ENCODE peak calls at places on chromosomes 7 and 10, in five cellular contexts. U is K562, K is GM12878, B is HepG2, T is H1. E is an unnamed sample.
A peak's percentile ranks its signal among the peaks of the same experiment; 100 is the strongest.

GRCh38 chr10:114953047-114953446 is 15.1 kb downstream of the TRUB1 start:
- DNase-seq in U (no peak), K (no peak), B (no peak), T (no peak), E (no peak)

GRCh38 chr7:111014074-111014473 is 76.9 kb upstream of the LRRN3 start:
- DNase-seq in U (no peak), K (no peak), B (no peak), T (no peak), E (no peak)

GRCh38 chr7:55565693-55566092 is 6.6 kb downstream of the VOPP1 start:
- DNase-seq in U (no peak), K (no peak), B (peak; percentile 66), T (no peak), E (peak; percentile 48)

GRCh38 chr10:80599424-80599847 is 61.7 kb downstream of the SH2D4B start:
- DNase-seq in U (peak; percentile 87), K (peak; percentile 57), B (peak; percentile 20), T (peak; percentile 68), E (peak; percentile 59)

GRCh38 chr7:22659741-22660140 is 67.3 kb upstream of the IL6 start:
- DNase-seq in U (no peak), K (no peak), B (no peak), T (no peak), E (no peak)

GRCh38 chr10:42997849-42998165 is 79.1 kb upstream of the RET start:
- DNase-seq in U (no peak), K (no peak), B (no peak), T (no peak), E (no peak)

GRCh38 chr10:79905322-79906314 is 43.3 kb downstream of the SFTPD start:
- DNase-seq in U (no peak), K (no peak), B (no peak), T (no peak), E (no peak)

GRCh38 chr7:55214707-55215106 is 150.4 kb upstream of the LANCL2 start:
- DNase-seq in U (no peak), K (no peak), B (no peak), T (no peak), E (no peak)

GRCh38 chr10:113869789-113870188 is 15.3 kb downstream of the NHLRC2 start:
- DNase-seq in U (no peak), K (no peak), B (no peak), T (no peak), E (no peak)

GRCh38 chr10:101784558-101784957 is 1.3 kb upstream of the NPM3 start:
- DNase-seq in U (no peak), K (no peak), B (no peak), T (no peak), E (no peak)

GRCh38 chr10:101781655-101781983 is 1.6 kb downstream of the NPM3 start:
- DNase-seq in U (no peak), K (no peak), B (no peak), T (no peak), E (no peak)

GRCh38 chr10:101783736-101784118 is 481 bp upstream of the NPM3 start:
- DNase-seq in U (no peak), K (no peak), B (no peak), T (no peak), E (no peak)

GRCh38 chr10:101781984-101782810 is 1.0 kb downstream of the NPM3 start:
- DNase-seq in U (no peak), K (no peak), B (no peak), T (no peak), E (peak; percentile 35)

DNA sequence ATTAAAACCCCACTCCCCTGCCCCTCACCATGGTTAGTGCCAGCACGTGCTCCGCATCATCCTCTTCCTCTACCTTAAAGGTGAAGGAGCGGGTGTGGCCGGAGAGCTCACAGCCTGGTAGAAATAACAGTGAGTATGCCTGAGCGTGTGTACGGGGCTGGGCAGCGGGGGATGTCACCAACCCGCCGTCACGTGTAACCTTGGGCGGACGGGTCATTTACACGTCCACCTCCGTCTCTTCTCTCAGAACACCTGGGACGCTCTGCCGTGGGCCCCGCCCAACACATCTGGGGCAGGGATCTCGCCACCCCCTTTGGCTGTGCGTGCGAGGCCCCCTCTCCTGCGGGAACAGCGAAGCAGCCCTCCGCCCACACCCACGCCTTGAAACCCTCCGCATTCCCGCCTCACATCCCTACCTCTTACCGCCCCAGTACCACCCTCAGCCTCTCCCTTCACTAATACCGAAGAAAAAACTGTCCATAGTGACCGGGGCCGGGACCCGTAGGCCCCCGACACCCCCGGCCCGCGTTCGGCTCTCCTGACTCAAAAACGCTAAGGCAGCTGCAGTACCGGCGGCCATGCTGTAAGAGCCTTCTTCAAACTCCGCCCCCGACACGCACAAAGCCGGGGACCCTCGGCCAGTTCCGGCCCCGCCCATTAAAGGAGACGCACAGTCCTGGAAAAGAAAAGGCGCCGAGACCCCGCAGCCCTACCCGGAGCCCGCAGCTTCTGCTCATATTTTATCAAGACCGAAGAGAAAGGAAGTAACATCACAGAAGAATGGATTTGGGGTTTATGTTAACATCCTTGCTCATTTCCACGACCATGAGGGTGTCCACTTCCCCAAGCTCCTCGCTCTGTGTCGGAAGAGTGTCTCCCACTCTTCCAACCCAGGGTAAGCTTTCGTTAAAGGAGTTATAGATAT is at the start of gene NPM3:
- DNase-seq in U (peak; percentile 82), K (no peak), B (peak; percentile 76), T (no peak), E (peak; percentile 59)
- H3K27ac ChIP-seq in U (peak within 1 kb of the TSS; percentile 65), K (peak within 1 kb of the TSS; percentile 71), B (peak within 1 kb of the TSS; percentile 55), T (peak within 1 kb of the TSS; percentile 50), E (peak within 1 kb of the TSS; percentile 66)

GRCh38 chr7:42677751-42678231 is 234.1 kb downstream of the C7orf25 start:
- DNase-seq in U (no peak), K (no peak), B (no peak), T (no peak), E (no peak)
- TF ChIP-seq ZNF274 in U (no peak), K (no peak), B (no peak), T (no peak), E (no peak)

DNA sequence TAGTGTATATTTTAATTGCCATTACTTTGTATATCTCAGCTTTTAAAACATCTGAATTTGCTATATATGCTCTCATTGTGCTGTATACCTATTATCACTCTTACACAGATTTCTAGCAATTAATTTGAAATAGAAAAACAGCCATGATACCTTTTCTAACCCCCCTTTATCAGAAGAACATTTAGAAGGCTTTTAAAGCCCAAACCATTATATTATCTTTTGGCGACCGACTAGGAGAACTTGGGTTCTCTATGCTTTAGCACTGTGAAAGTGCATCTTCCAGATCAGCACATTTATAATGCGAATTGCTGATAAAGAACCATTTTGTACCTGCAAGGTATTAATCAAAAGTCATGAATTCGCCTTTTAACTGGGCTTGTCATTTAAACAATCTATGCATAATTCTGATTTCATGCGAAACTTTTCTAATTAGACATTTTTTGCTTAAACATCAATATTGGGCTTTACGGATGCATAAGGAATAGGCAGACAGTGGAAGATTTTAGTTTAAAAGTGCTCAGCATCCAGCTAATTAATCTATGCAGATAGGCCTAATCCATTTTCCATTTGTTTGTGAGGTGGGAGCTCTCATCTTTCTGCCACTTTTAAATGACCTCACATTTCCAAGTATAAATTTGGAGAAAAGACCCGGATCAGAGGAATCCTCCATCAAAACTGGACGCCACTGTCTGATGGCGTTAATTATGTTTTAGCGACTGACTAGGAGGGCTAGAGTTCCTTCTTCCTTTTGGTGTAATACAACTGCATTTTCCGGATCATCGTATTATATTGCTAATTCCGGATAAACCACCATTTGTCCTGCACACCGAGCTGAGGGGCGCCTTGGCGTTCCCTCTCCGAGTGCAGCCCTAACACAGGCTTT is 1.1 kb upstream of the MLLT10 start:
- DNase-seq in U (no peak), K (no peak), B (no peak), T (no peak), E (no peak)
- H4K20me1 ChIP-seq in U (no peaks in the 10 kb centered on the region), K (no peaks in the 10 kb centered on the region), B (peaks cover 13% of the 10 kb centered on the region), T (no peaks in the 10 kb centered on the region), E (no peaks in the 10 kb centered on the region)

GRCh38 chr7:116502201-116503096 is 2.9 kb downstream of the CAV2 start:
- DNase-seq in U (no peak), K (no peak), B (no peak), T (no peak), E (no peak)

GRCh38 chr7:116501425-116502167 is 2.1 kb downstream of the CAV2 start:
- DNase-seq in U (peak; percentile 84), K (no peak), B (no peak), T (no peak), E (no peak)

GRCh38 chr7:116505278-116505677 is 5.7 kb downstream of the CAV2 start:
- DNase-seq in U (no peak), K (no peak), B (no peak), T (no peak), E (no peak)

GRCh38 chr7:116505823-116506222 is 6.3 kb downstream of the CAV2 start:
- DNase-seq in U (no peak), K (no peak), B (no peak), T (no peak), E (no peak)

DNA sequence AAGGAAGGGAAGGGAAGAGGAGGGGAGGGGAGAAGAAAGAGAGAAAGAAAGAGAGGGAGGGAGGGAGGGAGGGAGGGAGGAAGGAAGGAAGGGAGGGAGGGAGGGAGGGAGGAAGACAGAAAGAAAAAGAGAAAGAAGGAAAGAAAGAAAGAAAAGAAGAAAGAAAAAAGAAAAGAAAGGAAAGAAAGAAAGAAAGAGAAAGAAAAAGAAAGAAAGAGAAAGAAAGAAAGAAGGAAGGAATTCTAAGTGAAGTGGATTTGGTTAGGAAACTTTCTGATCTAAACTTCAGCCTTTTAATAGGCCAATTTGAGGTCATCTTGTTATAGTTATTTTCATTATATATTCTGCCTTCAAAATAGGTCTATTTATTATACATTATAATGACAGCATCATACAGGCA is 4.3 kb downstream of the CAV2 start:
- DNase-seq in U (no peak), K (no peak), B (no peak), T (no peak), E (no peak)
- H3K27ac ChIP-seq in U (no peak overlapping the region), K (no peak overlapping the region), B (no peak overlapping the region), T (no peak overlapping the region), E (no peak overlapping the region)

DNA sequence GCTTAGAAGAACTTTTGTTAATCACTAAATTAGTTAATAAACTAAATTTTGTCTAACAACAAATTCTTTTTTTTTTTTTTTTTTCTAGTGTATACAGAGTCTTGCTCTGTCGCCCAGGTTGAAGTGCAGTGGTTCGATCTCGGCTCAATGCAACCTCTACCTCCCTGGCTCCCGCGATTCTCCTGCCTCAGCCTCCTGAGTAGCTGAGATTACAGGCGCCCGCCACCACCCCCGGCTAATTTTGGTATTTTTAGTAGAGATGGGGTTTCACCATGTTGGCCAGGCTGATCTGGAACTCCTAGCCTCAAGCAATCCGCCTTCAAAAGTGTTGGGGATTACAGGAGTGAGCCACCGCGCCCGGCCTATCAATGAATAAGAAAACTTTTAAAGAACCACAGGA is 1.1 kb upstream of the IQUB start:
- DNase-seq in U (no peak), K (no peak), B (no peak), T (no peak), E (no peak)
- TF ChIP-seq ZNF274 in U (no peak), K (no peak), B (no peak), T (no peak), E (no peak)

DNA sequence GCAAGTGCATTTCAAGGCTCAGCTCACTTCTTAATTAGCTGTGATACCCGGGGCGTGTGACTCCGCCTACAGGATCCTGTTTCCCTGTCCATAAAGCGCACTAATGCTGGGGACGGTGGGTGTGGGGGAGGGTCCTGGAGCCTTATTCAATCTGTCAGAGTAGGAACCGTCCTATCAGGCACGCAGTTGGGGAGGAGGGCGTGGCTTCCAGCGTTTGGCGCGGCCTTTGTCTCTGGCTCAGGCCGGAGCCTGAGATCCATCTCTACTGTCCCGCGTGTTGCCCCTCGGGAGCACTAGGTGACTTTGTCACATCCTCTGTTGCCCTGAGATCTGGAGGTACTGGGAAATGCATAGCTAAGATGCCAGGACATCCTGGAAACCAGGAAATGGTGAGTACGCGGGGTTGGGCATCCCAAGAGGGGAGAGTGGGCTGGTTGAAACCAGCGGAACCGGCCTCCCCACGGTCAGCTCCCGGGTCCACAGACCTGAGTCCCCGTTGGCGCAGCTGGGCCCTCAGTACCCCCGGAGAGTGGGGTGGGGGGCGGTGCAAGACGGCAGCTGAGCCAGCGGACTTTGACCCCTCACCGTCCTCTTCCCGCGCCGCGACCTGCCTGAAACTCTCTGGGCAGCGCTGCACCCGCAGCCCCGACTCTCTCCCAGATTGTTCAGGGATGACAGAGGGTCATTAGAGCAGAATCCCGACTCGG is 104.4 kb upstream of the ZNF92 start:
- DNase-seq in U (peak; percentile 96), K (peak; percentile 73), B (peak; percentile 90), T (peak; percentile 88), E (peak; percentile 75)
- H4K20me1 ChIP-seq in U (no peaks in the 10 kb centered on the region), K (no peaks in the 10 kb centered on the region), B (no peaks in the 10 kb centered on the region), T (no peaks in the 10 kb centered on the region), E (no peaks in the 10 kb centered on the region)